ENCODE peak calls at places on chromosome 18, in six cellular contexts. L, Q, I, T, Y and H are unnamed samples.

GRCh38 chr18:28013064-28013463 is 163.9 kb downstream of the CDH2 start:
- DNase-seq in L (peak; percentile 48), I (no peak), Y (no peak), T (no peak), Q (no peak), H (peak; percentile 1)

GRCh38 chr18:45777393-45777792 is 48.1 kb upstream of the SIGLEC15 start:
- DNase-seq in I (no peak), Q (no peak), T (no peak), L (peak; percentile 82), Y (no peak), H (peak; percentile 79)

GRCh38 chr18:52636536-52636935 is 296.5 kb downstream of the DCC start:
- DNase-seq in Q (no peak), I (no peak), T (no peak), L (no peak), Y (no peak), H (no peak)

GRCh38 chr18:54173980-54174611 is 50.4 kb downstream of the MBD2 start:
- DNase-seq in Y (no peak), Q (no peak), I (no peak), T (no peak), L (no peak), H (no peak)

GRCh38 chr18:29979884-29980283 is 1062.7 kb downstream of the DSC3 start:
- DNase-seq in Q (no peak), I (no peak), Y (no peak), T (no peak), L (peak; percentile 13), H (no peak)

GRCh38 chr18:32443356-32443755 is 27.3 kb downstream of the GAREM1 start:
- DNase-seq in Y (no peak), T (no peak), Q (no peak), L (no peak), I (no peak), H (no peak)

GRCh38 chr18:58257461-58257860 is 213.4 kb downstream of the NEDD4L start:
- DNase-seq in T (no peak), I (no peak), Y (no peak), L (no peak), Q (no peak), H (no peak)

GRCh38 chr18:55343396-55344073 is 244.5 kb downstream of the TCF4 start:
- DNase-seq in Y (no peak), Q (no peak), T (no peak), L (peak; percentile 66), I (no peak), H (no peak)

GRCh38 chr18:79919089-79919488 is 32.4 kb downstream of the SLC66A2 start:
- DNase-seq in T (peak; percentile 47), L (no peak), Q (peak; percentile 27), Y (peak; percentile 3), I (no peak), H (no peak)

GRCh38 chr18:79395308-79395640 is 456 bp upstream of the NFATC1 start:
- DNase-seq in Q (no peak), I (no peak), T (no peak), Y (no peak), L (no peak), H (no peak)

GRCh38 chr18:73551211-73551610 is 596.4 kb downstream of the FBXO15 start:
- DNase-seq in I (no peak), Y (no peak), Q (no peak), T (no peak), L (no peak), H (no peak)